ENCODE peak calls at places on chromosomes 5 and 9, in four cellular contexts. One of them, this sample, is unnamed.

GRCh38 chr9:34685591-34685990 is 5.5 kb downstream of the CCL19 start:
- DNase-seq in upper lobe of right lung: no peak
- DNase-seq in H9: no peak
- DNase-seq in SJSA1: no peak
- DNase-seq in this sample: no peak

GRCh38 chr5:173301695-173302545 is 26.3 kb downstream of the STC2 start:
- DNase-seq in SJSA1: no peak
- DNase-seq in upper lobe of right lung: no peak
- DNase-seq in H9: no peak
- DNase-seq in this sample: no peak

GRCh38 chr5:138967806-138968448 is 92.8 kb upstream of the LRRTM2 start:
- DNase-seq in H9: no peak
- DNase-seq in upper lobe of right lung: peak; percentile 80
- DNase-seq in SJSA1: no peak
- DNase-seq in this sample: peak; percentile 91

GRCh38 chr9:131273146-131273545 is 3.2 kb downstream of the FAM78A start:
- DNase-seq in SJSA1: no peak
- DNase-seq in upper lobe of right lung: no peak
- DNase-seq in H9: peak; percentile 34
- DNase-seq in this sample: no peak

GRCh38 chr5:56259002-56259511 is 25.9 kb upstream of the ANKRD55 start:
- DNase-seq in upper lobe of right lung: no peak
- DNase-seq in H9: no peak
- DNase-seq in SJSA1: peak; percentile 73
- DNase-seq in this sample: no peak

GRCh38 chr9:108297025-108297424 is 558.8 kb downstream of the ACTL7B start:
- DNase-seq in upper lobe of right lung: peak; percentile 63
- DNase-seq in SJSA1: no peak
- DNase-seq in H9: no peak
- DNase-seq in this sample: no peak

GRCh38 chr5:53560028-53560427 is 411 bp upstream of the NDUFS4 start:
- DNase-seq in SJSA1: no peak
- DNase-seq in upper lobe of right lung: no peak
- DNase-seq in H9: no peak
- DNase-seq in this sample: no peak

GRCh38 chr5:72457491-72457890 is 49.7 kb downstream of the ZNF366 start:
- DNase-seq in H9: no peak
- DNase-seq in upper lobe of right lung: no peak
- DNase-seq in SJSA1: no peak
- DNase-seq in this sample: no peak

GRCh38 chr9:130932220-130933069 is 6.6 kb downstream of the FIBCD1 start:
- DNase-seq in H9: peak; percentile 60
- DNase-seq in upper lobe of right lung: peak; percentile 67
- DNase-seq in SJSA1: no peak
- DNase-seq in this sample: no peak

GRCh38 chr9:85639675-85640186 is 102.0 kb downstream of the AGTPBP1 start:
- DNase-seq in H9: no peak
- DNase-seq in upper lobe of right lung: no peak
- DNase-seq in SJSA1: no peak
- DNase-seq in this sample: no peak

GRCh38 chr9:88388203-88388885 is at the start of gene SPIN1:
- DNase-seq in H9: peak; percentile 88
- DNase-seq in SJSA1: peak; percentile 74
- DNase-seq in upper lobe of right lung: peak; percentile 94
- DNase-seq in this sample: peak; percentile 80

GRCh38 chr9:84955971-84956370 is 286.4 kb downstream of the NTRK2 start:
- DNase-seq in H9: no peak
- DNase-seq in SJSA1: no peak
- DNase-seq in upper lobe of right lung: no peak
- DNase-seq in this sample: no peak

GRCh38 chr5:14739538-14739937 is 75.0 kb downstream of the OTULIN start:
- DNase-seq in SJSA1: no peak
- DNase-seq in H9: no peak
- DNase-seq in upper lobe of right lung: no peak
- DNase-seq in this sample: no peak

GRCh38 chr5:137622850-137623249 is 113.0 kb downstream of the KLHL3 start:
- DNase-seq in SJSA1: peak; percentile 39
- DNase-seq in H9: no peak
- DNase-seq in upper lobe of right lung: peak; percentile 83
- DNase-seq in this sample: peak; percentile 73

GRCh38 chr9:9133526-9133925 is 1333.9 kb upstream of the DMAC1 start:
- DNase-seq in SJSA1: no peak
- DNase-seq in H9: no peak
- DNase-seq in upper lobe of right lung: no peak
- DNase-seq in this sample: no peak

GRCh38 chr5:58318468-58318867 is 141.4 kb downstream of the PLK2 start:
- DNase-seq in H9: no peak
- DNase-seq in SJSA1: no peak
- DNase-seq in upper lobe of right lung: no peak
- DNase-seq in this sample: no peak

GRCh38 chr9:110192531-110193326 is 15.2 kb downstream of the C9orf152 start:
- DNase-seq in H9: no peak
- DNase-seq in upper lobe of right lung: no peak
- DNase-seq in SJSA1: no peak
- DNase-seq in this sample: no peak

GRCh38 chr9:27202056-27202455 is 93.0 kb downstream of the TEK start:
- DNase-seq in H9: no peak
- DNase-seq in SJSA1: no peak
- DNase-seq in upper lobe of right lung: no peak
- DNase-seq in this sample: no peak

GRCh38 chr5:131541766-131542165 is 93.3 kb downstream of the RAPGEF6 start:
- DNase-seq in SJSA1: no peak
- DNase-seq in upper lobe of right lung: no peak
- DNase-seq in H9: no peak
- DNase-seq in this sample: no peak

GRCh38 chr5:60977956-60978737 is 33.1 kb downstream of the NDUFAF2 start:
- DNase-seq in upper lobe of right lung: no peak
- DNase-seq in H9: no peak
- DNase-seq in SJSA1: no peak
- DNase-seq in this sample: no peak

GRCh38 chr9:19788614-19789271 is at the start of gene SLC24A2:
- DNase-seq in upper lobe of right lung: no peak
- DNase-seq in H9: peak; percentile 65
- DNase-seq in SJSA1: no peak
- DNase-seq in this sample: no peak

GRCh38 chr9:87713278-87713989 is 12.5 kb upstream of the CTSL start:
- DNase-seq in SJSA1: peak; percentile 94
- DNase-seq in H9: no peak
- DNase-seq in upper lobe of right lung: peak; percentile 89
- DNase-seq in this sample: peak; percentile 46

DNA sequence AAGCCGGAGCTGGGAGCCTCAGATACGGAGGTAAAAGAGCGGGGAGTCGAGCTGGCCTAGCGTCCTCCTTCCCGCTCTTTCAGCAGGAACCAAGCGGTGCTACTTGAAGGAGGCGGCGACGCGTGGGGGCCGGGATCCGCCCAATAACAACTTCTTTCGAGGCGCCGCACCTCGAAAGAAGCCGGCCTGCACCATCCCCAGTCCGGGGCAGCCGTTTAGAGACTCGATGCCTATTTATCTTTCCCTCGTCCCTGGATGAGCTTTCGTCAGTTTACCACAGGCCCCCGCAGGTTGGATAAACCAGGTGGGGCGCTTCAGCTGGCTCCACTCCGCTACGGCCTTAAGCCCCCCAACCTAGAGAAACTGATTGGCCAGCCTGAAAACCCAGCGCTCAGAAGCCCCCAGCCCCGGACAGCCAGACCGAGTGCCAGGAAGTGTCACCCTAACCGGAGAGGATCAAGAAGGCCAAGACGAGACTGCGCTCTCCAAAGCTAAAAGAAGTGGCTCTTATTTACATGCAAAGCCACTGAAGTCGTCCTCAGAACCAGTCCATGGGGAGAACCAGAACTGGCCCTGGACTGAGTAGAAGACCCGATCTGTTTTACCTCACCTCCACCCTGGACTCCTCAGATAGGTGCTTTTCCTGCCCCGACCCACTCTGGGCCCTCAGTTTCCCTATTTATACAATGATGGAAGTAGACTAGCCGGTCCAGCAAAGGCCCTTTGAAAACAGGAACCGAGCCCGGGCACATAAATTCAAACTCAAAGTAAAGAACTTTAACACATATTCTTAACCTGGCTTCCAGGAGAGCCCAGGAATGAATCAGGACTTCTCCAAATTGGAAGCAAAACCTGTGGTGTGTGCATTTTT is 1.4 kb downstream of the HAND1 start:
- DNase-seq in H9: peak; percentile 65
- DNase-seq in SJSA1: no peak
- DNase-seq in upper lobe of right lung: no peak
- DNase-seq in this sample: no peak
- H3K4me1 ChIP-seq in H9: no peaks in the 10 kb centered on the region
- H3K4me1 ChIP-seq in SJSA1: peaks cover 21% of the 10 kb centered on the region
- H3K4me1 ChIP-seq in upper lobe of right lung: peaks cover 50% of the 10 kb centered on the region
- H3K4me1 ChIP-seq in this sample: peaks cover 56% of the 10 kb centered on the region

DNA sequence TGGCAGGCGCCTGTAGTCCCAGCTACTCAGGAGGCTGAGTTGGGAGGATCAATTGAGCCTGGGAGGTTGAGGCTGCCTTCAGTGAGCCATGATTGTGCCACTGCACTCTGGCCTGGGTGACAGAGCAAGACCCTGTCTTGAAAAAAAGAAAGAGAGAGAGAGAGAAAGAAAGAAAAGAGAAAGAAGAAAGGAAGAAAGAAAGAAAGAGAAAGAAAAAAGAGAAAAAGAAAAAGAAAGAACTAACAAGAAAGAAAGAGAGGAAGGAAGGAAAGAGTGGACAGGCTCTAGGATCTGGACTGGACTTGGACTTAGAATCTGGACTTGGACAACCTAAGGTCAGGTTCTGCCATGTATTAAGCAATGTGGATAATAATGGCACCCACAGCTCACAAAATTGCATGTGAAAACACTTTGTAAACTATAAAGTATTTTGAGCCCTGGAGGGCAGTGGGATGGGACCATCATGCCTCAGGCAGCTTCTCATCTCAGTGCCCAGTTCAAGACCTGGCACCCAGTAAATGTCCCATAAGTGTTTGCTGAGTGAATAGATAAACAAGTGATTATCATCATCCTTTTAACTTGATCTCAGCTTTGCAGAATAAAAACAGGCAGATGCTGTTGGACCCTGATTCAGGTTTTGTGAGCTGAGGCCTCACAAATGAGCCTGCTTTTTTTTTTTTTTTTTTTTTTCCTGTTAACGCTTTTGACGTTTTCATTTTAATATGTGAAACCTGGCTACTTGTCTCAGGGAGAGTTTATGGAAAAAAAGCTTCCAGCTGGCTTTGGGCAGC is 12.8 kb upstream of the PHF19 start:
- DNase-seq in SJSA1: no peak
- DNase-seq in upper lobe of right lung: no peak
- DNase-seq in H9: no peak
- DNase-seq in this sample: no peak
- H3K27ac ChIP-seq in SJSA1: no peak overlapping the region
- H3K27ac ChIP-seq in upper lobe of right lung: peak overlapping the region; percentile 66
- H3K27ac ChIP-seq in H9: no peak overlapping the region
- H3K27ac ChIP-seq in this sample: no peak overlapping the region

DNA sequence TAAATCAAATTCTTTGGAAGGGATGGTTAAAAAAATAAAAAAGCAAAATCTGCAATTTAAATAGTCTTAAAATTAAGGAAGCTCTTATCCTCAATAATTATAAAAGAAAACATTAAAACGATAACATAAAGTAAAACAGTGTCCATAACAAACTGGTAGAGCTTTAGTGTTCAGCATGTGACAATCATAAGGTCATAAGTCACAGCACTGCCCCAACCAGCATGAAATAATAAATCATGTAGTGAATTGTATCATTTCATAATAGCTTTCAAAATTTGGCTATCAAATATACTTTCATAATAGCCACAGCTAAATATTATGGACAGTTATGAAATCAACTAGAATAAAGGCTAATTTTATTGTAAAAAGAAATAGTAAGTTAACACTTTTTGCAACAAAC is 10.0 kb downstream of the NR3C1 start:
- DNase-seq in SJSA1: no peak
- DNase-seq in upper lobe of right lung: no peak
- DNase-seq in H9: no peak
- DNase-seq in this sample: no peak
- H3K4me1 ChIP-seq in SJSA1: peaks cover 15% of the 10 kb centered on the region
- H3K4me1 ChIP-seq in upper lobe of right lung: peaks cover 79% of the 10 kb centered on the region
- H3K4me1 ChIP-seq in H9: no peaks in the 10 kb centered on the region
- H3K4me1 ChIP-seq in this sample: peaks cover 50% of the 10 kb centered on the region

GRCh38 chr5:42772265-42772993 is 15.8 kb downstream of the CCDC152 start:
- DNase-seq in upper lobe of right lung: no peak
- DNase-seq in SJSA1: no peak
- DNase-seq in H9: no peak
- DNase-seq in this sample: no peak
- H3K27ac ChIP-seq in upper lobe of right lung: no peak overlapping the region
- H3K27ac ChIP-seq in SJSA1: no peak overlapping the region
- H3K27ac ChIP-seq in H9: no peak overlapping the region
- H3K27ac ChIP-seq in this sample: no peak overlapping the region

DNA sequence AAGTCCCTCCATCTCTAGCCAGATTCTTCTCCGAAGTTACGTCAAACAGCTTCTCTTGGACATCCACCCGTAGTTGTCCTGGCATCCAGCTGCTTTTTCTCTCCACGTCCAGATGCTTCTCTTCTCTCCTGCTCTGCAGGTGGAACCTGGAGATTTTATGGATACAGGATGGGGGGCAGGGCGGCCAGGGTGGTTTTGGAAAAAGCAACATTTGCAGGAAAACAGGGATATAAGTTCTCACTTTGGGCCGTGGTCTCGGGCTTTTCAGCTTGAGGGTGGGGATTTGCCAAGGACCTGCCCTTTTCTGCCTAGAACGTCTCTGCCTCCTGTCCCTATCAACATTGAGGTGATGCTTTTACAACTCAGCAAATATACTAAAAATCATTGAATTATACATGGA is 1941.6 kb upstream of the C9orf72 start:
- DNase-seq in H9: no peak
- DNase-seq in SJSA1: no peak
- DNase-seq in upper lobe of right lung: no peak
- DNase-seq in this sample: no peak
- H3K4me1 ChIP-seq in H9: peaks cover 7% of the 10 kb centered on the region
- H3K4me1 ChIP-seq in SJSA1: no peaks in the 10 kb centered on the region
- H3K4me1 ChIP-seq in upper lobe of right lung: no peaks in the 10 kb centered on the region
- H3K4me1 ChIP-seq in this sample: no peaks in the 10 kb centered on the region

DNA sequence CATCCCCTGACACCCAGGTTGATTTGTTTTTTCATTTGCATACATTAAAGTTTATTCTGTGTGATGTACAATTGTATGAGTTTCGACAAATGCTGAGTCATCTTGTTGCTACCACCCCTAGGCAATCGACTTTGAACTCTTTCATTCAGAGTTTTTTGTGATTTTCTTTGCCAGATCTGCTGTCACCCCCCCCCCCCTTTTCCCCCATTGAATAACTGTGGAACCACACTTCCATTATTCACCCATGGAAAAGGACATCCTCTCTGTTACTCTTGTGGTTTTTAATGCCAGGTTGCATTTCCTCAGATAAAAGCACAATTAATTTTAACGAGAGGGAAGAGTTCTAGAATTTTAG is 13.7 kb upstream of the FAM120AOS start:
- DNase-seq in H9: no peak
- DNase-seq in SJSA1: no peak
- DNase-seq in upper lobe of right lung: no peak
- DNase-seq in this sample: no peak
- H3K27ac ChIP-seq in H9: no peak overlapping the region
- H3K27ac ChIP-seq in SJSA1: no peak overlapping the region
- H3K27ac ChIP-seq in upper lobe of right lung: no peak overlapping the region
- H3K27ac ChIP-seq in this sample: no peak overlapping the region

This sample was measured in thyroid gland.